ENCODE peak calls at places on chromosomes 7 and 10, in five cellular contexts. One of them, this sample, is unnamed.

GRCh38 chr10:20635545-20635944 is 261.6 kb downstream of the NEBL start:
- DNase-seq in anterior cingulate cortex: no peak
- DNase-seq in nephron progenitor cell: no peak
- DNase-seq in retinal pigment epithelial cell: no peak
- DNase-seq in B cell: no peak
- DNase-seq in this sample: no peak

GRCh38 chr10:94066411-94066810 is 72.7 kb downstream of the PLCE1 start:
- DNase-seq in anterior cingulate cortex: no peak
- DNase-seq in retinal pigment epithelial cell: no peak
- DNase-seq in B cell: no peak
- DNase-seq in nephron progenitor cell: peak; percentile 61
- DNase-seq in this sample: no peak

GRCh38 chr10:80464557-80465466 is 10.7 kb downstream of the TSPAN14 start:
- DNase-seq in anterior cingulate cortex: peak; percentile 71
- DNase-seq in nephron progenitor cell: peak; percentile 34
- DNase-seq in B cell: no peak
- DNase-seq in retinal pigment epithelial cell: no peak
- DNase-seq in this sample: no peak

GRCh38 chr7:132276252-132276651 is 300.0 kb downstream of the PLXNA4 start:
- DNase-seq in retinal pigment epithelial cell: no peak
- DNase-seq in B cell: no peak
- DNase-seq in nephron progenitor cell: no peak
- DNase-seq in anterior cingulate cortex: no peak
- DNase-seq in this sample: no peak

GRCh38 chr7:27739301-27739913 is 555 bp upstream of the TAX1BP1 start:
- DNase-seq in retinal pigment epithelial cell: no peak
- DNase-seq in nephron progenitor cell: no peak
- DNase-seq in B cell: no peak
- DNase-seq in anterior cingulate cortex: no peak
- DNase-seq in this sample: no peak

GRCh38 chr10:63922714-63923317 is 401.6 kb downstream of the REEP3 start:
- DNase-seq in B cell: no peak
- DNase-seq in nephron progenitor cell: peak; percentile 10
- DNase-seq in retinal pigment epithelial cell: no peak
- DNase-seq in anterior cingulate cortex: no peak
- DNase-seq in this sample: no peak

GRCh38 chr7:87628780-87629569 is 777 bp downstream of the RUNDC3B start:
- DNase-seq in nephron progenitor cell: peak; percentile 51
- DNase-seq in anterior cingulate cortex: peak; percentile 39
- DNase-seq in B cell: peak; percentile 58
- DNase-seq in retinal pigment epithelial cell: no peak
- DNase-seq in this sample: peak; percentile 13

GRCh38 chr10:5963071-5963470 is 14.3 kb downstream of the IL15RA start:
- DNase-seq in anterior cingulate cortex: no peak
- DNase-seq in B cell: no peak
- DNase-seq in retinal pigment epithelial cell: no peak
- DNase-seq in nephron progenitor cell: no peak
- DNase-seq in this sample: no peak

GRCh38 chr10:82969405-82969804 is 1094.4 kb downstream of the NRG3 start:
- DNase-seq in B cell: no peak
- DNase-seq in nephron progenitor cell: no peak
- DNase-seq in anterior cingulate cortex: no peak
- DNase-seq in retinal pigment epithelial cell: no peak
- DNase-seq in this sample: no peak

GRCh38 chr10:86711957-86712708 is 43.8 kb downstream of the LDB3 start:
- DNase-seq in B cell: peak; percentile 64
- DNase-seq in retinal pigment epithelial cell: no peak
- DNase-seq in nephron progenitor cell: peak; percentile 56
- DNase-seq in anterior cingulate cortex: no peak
- DNase-seq in this sample: peak; percentile 7

GRCh38 chr7:151085329-151085690 is 965 bp upstream of the AGAP3 start:
- DNase-seq in retinal pigment epithelial cell: no peak
- DNase-seq in anterior cingulate cortex: no peak
- DNase-seq in nephron progenitor cell: no peak
- DNase-seq in B cell: no peak
- DNase-seq in this sample: no peak

GRCh38 chr7:158534598-158534997 is 53.0 kb downstream of the PTPRN2 start:
- DNase-seq in retinal pigment epithelial cell: no peak
- DNase-seq in nephron progenitor cell: no peak
- DNase-seq in B cell: no peak
- DNase-seq in anterior cingulate cortex: no peak
- DNase-seq in this sample: no peak

GRCh38 chr7:13920053-13920697 is 69.3 kb downstream of the ETV1 start:
- DNase-seq in B cell: no peak
- DNase-seq in retinal pigment epithelial cell: peak; percentile 100
- DNase-seq in anterior cingulate cortex: no peak
- DNase-seq in nephron progenitor cell: peak; percentile 60
- DNase-seq in this sample: no peak

GRCh38 chr7:114402866-114403635 is 11.6 kb upstream of the FOXP2 start:
- DNase-seq in anterior cingulate cortex: no peak
- DNase-seq in B cell: no peak
- DNase-seq in nephron progenitor cell: no peak
- DNase-seq in retinal pigment epithelial cell: no peak
- DNase-seq in this sample: no peak

GRCh38 chr10:71863203-71863602 is 12.2 kb upstream of the PSAP start:
- DNase-seq in retinal pigment epithelial cell: no peak
- DNase-seq in nephron progenitor cell: no peak
- DNase-seq in B cell: no peak
- DNase-seq in anterior cingulate cortex: no peak
- DNase-seq in this sample: no peak

GRCh38 chr10:93436577-93436976 is 45.6 kb downstream of the MYOF start:
- DNase-seq in nephron progenitor cell: no peak
- DNase-seq in anterior cingulate cortex: no peak
- DNase-seq in retinal pigment epithelial cell: peak; percentile 97
- DNase-seq in B cell: no peak
- DNase-seq in this sample: no peak

GRCh38 chr10:123995461-123996131 is 97.8 kb downstream of the CHST15 start:
- DNase-seq in anterior cingulate cortex: peak; percentile 19
- DNase-seq in retinal pigment epithelial cell: peak; percentile 28
- DNase-seq in nephron progenitor cell: peak; percentile 47
- DNase-seq in B cell: peak; percentile 68
- DNase-seq in this sample: peak; percentile 18

GRCh38 chr10:47443145-47443544 is 40.8 kb downstream of the ANXA8 start:
- DNase-seq in nephron progenitor cell: no peak
- DNase-seq in anterior cingulate cortex: no peak
- DNase-seq in retinal pigment epithelial cell: no peak
- DNase-seq in B cell: no peak
- DNase-seq in this sample: no peak

GRCh38 chr10:131706952-131707351 is 193.9 kb upstream of the PPP2R2D start:
- DNase-seq in anterior cingulate cortex: no peak
- DNase-seq in B cell: no peak
- DNase-seq in nephron progenitor cell: no peak
- DNase-seq in retinal pigment epithelial cell: no peak
- DNase-seq in this sample: no peak

GRCh38 chr7:91343420-91343819 is 79.2 kb downstream of the FZD1 start:
- DNase-seq in nephron progenitor cell: no peak
- DNase-seq in retinal pigment epithelial cell: no peak
- DNase-seq in B cell: no peak
- DNase-seq in anterior cingulate cortex: no peak
- DNase-seq in this sample: no peak

GRCh38 chr7:101941481-101942383 is 124.3 kb downstream of the CUX1 start:
- DNase-seq in retinal pigment epithelial cell: peak; percentile 63
- DNase-seq in anterior cingulate cortex: no peak
- DNase-seq in nephron progenitor cell: no peak
- DNase-seq in B cell: no peak
- DNase-seq in this sample: no peak

GRCh38 chr7:71509381-71509780 is 377.4 kb downstream of the GALNT17 start:
- DNase-seq in anterior cingulate cortex: no peak
- DNase-seq in nephron progenitor cell: no peak
- DNase-seq in B cell: no peak
- DNase-seq in retinal pigment epithelial cell: no peak
- DNase-seq in this sample: no peak

GRCh38 chr10:3787001-3787400 is 2.0 kb upstream of the KLF6 start:
- DNase-seq in nephron progenitor cell: no peak
- DNase-seq in B cell: no peak
- DNase-seq in retinal pigment epithelial cell: no peak
- DNase-seq in anterior cingulate cortex: no peak
- DNase-seq in this sample: no peak

GRCh38 chr7:157929671-157930070 is 592.9 kb downstream of the DNAJB6 start:
- DNase-seq in nephron progenitor cell: no peak
- DNase-seq in retinal pigment epithelial cell: no peak
- DNase-seq in anterior cingulate cortex: no peak
- DNase-seq in B cell: no peak
- DNase-seq in this sample: no peak

GRCh38 chr7:3356173-3356572 is 55.1 kb downstream of the SDK1 start:
- DNase-seq in retinal pigment epithelial cell: no peak
- DNase-seq in B cell: no peak
- DNase-seq in nephron progenitor cell: no peak
- DNase-seq in anterior cingulate cortex: no peak
- DNase-seq in this sample: no peak

GRCh38 chr7:101362334-101363195 is at the start of gene COL26A1:
- DNase-seq in retinal pigment epithelial cell: no peak
- DNase-seq in anterior cingulate cortex: peak; percentile 42
- DNase-seq in B cell: peak; percentile 46
- DNase-seq in nephron progenitor cell: peak; percentile 75
- DNase-seq in this sample: peak; percentile 1

GRCh38 chr7:2924866-2925840 is 81.0 kb upstream of the GNA12 start:
- DNase-seq in B cell: no peak
- DNase-seq in nephron progenitor cell: no peak
- DNase-seq in anterior cingulate cortex: no peak
- DNase-seq in retinal pigment epithelial cell: no peak
- DNase-seq in this sample: no peak

GRCh38 chr7:16711730-16712129 is 41.8 kb upstream of the TSPAN13 start:
- DNase-seq in B cell: no peak
- DNase-seq in anterior cingulate cortex: no peak
- DNase-seq in retinal pigment epithelial cell: no peak
- DNase-seq in nephron progenitor cell: no peak
- DNase-seq in this sample: no peak

GRCh38 chr7:16357921-16358320 is 63.4 kb downstream of the CRPPA start:
- DNase-seq in nephron progenitor cell: no peak
- DNase-seq in anterior cingulate cortex: peak; percentile 17
- DNase-seq in B cell: no peak
- DNase-seq in retinal pigment epithelial cell: no peak
- DNase-seq in this sample: no peak

GRCh38 chr10:34310234-34310633 is 504.9 kb downstream of the PARD3 start:
- DNase-seq in retinal pigment epithelial cell: no peak
- DNase-seq in nephron progenitor cell: no peak
- DNase-seq in B cell: no peak
- DNase-seq in anterior cingulate cortex: no peak
- DNase-seq in this sample: no peak